ENCODE peak calls at places on chromosomes 5 and 9, in six cellular contexts. Y, K, T, E, L and C are unnamed samples.

GRCh38 chr5:17895296-17896058 is 261.2 kb downstream of the TAF11L14 start:
- DNase-seq in Y (no peak), K (no peak), T (no peak), E (no peak), L (no peak), C (no peak)

GRCh38 chr9:111427186-111427585 is 57.0 kb downstream of the ECPAS start:
- DNase-seq in Y (peak), K (no peak), T (no peak), E (no peak), L (no peak), C (no peak)

GRCh38 chr5:76849767-76850291 is at the start of gene S100Z:
- DNase-seq in Y (peak), K (no peak), T (no peak), E (no peak), L (no peak), C (no peak)

GRCh38 chr5:154878642-154879335 is 20.4 kb downstream of the CNOT8 start:
- DNase-seq in Y (no peak), K (no peak), T (no peak), E (no peak), L (no peak), C (no peak)

GRCh38 chr5:128538249-128539037 is 398 bp upstream of the FBN2 start:
- DNase-seq in Y (no peak), K (no peak), T (peak), E (no peak), L (no peak), C (no peak)

GRCh38 chr9:95462419-95463121 is 54.2 kb downstream of the PTCH1 start:
- DNase-seq in Y (peak), K (no peak), T (no peak), E (peak), L (peak), C (peak)

GRCh38 chr5:176987583-176987982 is 19.0 kb downstream of the UIMC1 start:
- DNase-seq in Y (no peak), K (no peak), T (no peak), E (no peak), L (no peak), C (no peak)

GRCh38 chr9:134374301-134375010 is 48.2 kb downstream of the RXRA start:
- DNase-seq in Y (no peak), K (no peak), T (no peak), E (no peak), L (no peak), C (no peak)

GRCh38 chr5:142432961-142433360 is 108.1 kb upstream of the SPRY4 start:
- DNase-seq in Y (no peak), K (no peak), T (no peak), E (no peak), L (no peak), C (no peak)
- TF ChIP-seq TAF1 in Y (no peak), K (no peak), T (no peak), E (no peak), L (no peak), C (no peak)

GRCh38 chr5:67454957-67455561 is 258.5 kb upstream of the CD180 start:
- DNase-seq in Y (no peak), K (no peak), T (no peak), E (no peak), L (no peak), C (no peak)
- TF ChIP-seq POLR2AphosphoS5 in Y (no peak), K (no peak), T (no peak), E (no peak), L (no peak), C (no peak)

DNA sequence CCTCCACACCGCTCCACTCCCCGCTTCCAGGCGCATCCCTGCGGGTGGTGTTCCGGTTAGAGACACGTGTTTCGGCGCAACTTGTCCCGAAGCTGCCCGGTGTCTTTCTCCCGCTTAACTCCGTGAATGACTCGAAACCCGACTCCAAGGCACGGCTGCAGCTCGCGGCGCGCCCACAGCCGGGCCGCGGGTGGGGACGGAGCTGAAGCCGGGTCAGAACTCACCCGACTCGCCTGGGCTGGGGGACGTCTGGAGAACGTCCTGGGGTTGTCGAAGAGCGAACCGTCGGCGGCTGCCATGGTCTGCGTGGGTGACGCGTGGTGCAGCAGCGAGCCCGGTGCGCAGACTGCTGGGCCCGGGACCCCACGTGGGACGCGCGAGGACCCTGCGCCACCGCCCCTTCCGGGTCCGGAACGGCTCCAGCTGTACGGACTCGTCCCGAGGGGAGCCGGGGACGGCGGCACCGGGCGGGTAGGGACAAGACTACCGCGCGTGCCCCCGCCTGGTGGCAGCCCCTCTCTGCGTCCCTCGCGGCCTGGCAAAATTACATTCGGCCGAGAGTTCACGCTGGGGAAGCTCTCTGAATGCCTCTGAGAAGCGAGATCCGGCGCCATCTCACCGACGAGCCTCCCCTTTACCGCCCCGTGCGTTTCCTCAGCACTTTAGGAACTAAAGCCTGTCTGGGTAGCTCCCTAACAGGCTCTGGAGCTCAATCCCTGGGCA is at the start of gene DDX31:
- DNase-seq in Y (peak), K (peak), T (no peak), E (peak), L (peak), C (peak)
- TF ChIP-seq POLR2A in Y (peak), K (peak), T (no peak), E (peak), L (peak), C (peak)

GRCh38 chr9:297795-298119 is 83.1 kb downstream of the DOCK8 start:
- DNase-seq in Y (no peak), K (no peak), T (no peak), E (no peak), L (no peak), C (no peak)

GRCh38 chr9:292915-293314 is 78.2 kb downstream of the DOCK8 start:
- DNase-seq in Y (no peak), K (no peak), T (no peak), E (no peak), L (no peak), C (no peak)

GRCh38 chr9:297104-297794 is 82.6 kb downstream of the DOCK8 start:
- DNase-seq in Y (no peak), K (no peak), T (no peak), E (peak), L (peak), C (peak)
- TF ChIP-seq TAF1 in Y (no peak), K (no peak), T (no peak), E (no peak), L (no peak), C (no peak)